ENCODE peak calls at places on chromosomes 2 and 18, in five cellular contexts. E is CD4-positive, CD25-positive, alpha-beta regulatory T cell; D is spleen; F is small intestine; S is IMR-90. V is an unnamed sample. For H3K9me3, the result is how much of the 10 kb centered on the place peaks cover.

GRCh38 chr2:15939556-15939853 is 845 bp upstream of the MYCN start:
- DNase-seq in F (no peak), E (peak), S (no peak), D (peak), V (no peak)

GRCh38 chr18:49754866-49755265 is 58.5 kb downstream of the ACAA2 start:
- DNase-seq in S (peak), E (no peak), D (no peak), F (no peak), V (no peak)

GRCh38 chr18:24443870-24444269 is 16.6 kb upstream of the HRH4 start:
- DNase-seq in S (no peak), F (no peak), E (no peak), D (no peak), V (no peak)

GRCh38 chr2:191155608-191156071 is 4.8 kb upstream of the STAT4 start:
- DNase-seq in E (no peak), S (peak), D (no peak), F (peak), V (no peak)

GRCh38 chr2:34031097-34031496 is 432.0 kb upstream of the FAM98A start:
- DNase-seq in F (no peak), D (no peak), E (no peak), S (no peak), V (no peak)

GRCh38 chr18:22183647-22184161 is 14.3 kb downstream of the GATA6 start:
- DNase-seq in E (no peak), D (no peak), S (no peak), F (no peak), V (no peak)

GRCh38 chr18:47689386-47689785 is 241.1 kb downstream of the SMAD2 start:
- DNase-seq in F (no peak), S (no peak), E (no peak), D (no peak), V (no peak)

GRCh38 chr2:31980674-31981356 is 30.0 kb downstream of the MEMO1 start:
- DNase-seq in D (no peak), E (no peak), S (peak), F (no peak), V (no peak)

GRCh38 chr2:112163541-112163981 is 25.4 kb downstream of the FBLN7 start:
- DNase-seq in D (no peak), E (no peak), S (no peak), F (no peak), V (no peak)

GRCh38 chr2:109558076-109558882 is 55.5 kb downstream of the SEPTIN10 start:
- DNase-seq in D (no peak), F (peak), E (no peak), S (peak), V (no peak)

GRCh38 chr2:201126308-201127127 is 10.6 kb downstream of the CFLAR start:
- DNase-seq in F (peak), D (no peak), S (peak), E (no peak), V (no peak)

GRCh38 chr18:40939636-40940035 is 1015.4 kb upstream of the PIK3C3 start:
- DNase-seq in E (no peak), D (peak), F (no peak), S (no peak), V (no peak)

GRCh38 chr2:239666855-239667376 is 266.1 kb upstream of the HDAC4 start:
- DNase-seq in E (no peak), F (no peak), D (no peak), S (no peak), V (no peak)

GRCh38 chr2:209002054-209002453 is 421.8 kb upstream of the MAP2 start:
- DNase-seq in S (no peak), E (no peak), F (no peak), D (no peak), V (no peak)
- H3K9me3 ChIP-seq in S (under half), E (under half), F (under half), D (under half), V (under half)

DNA sequence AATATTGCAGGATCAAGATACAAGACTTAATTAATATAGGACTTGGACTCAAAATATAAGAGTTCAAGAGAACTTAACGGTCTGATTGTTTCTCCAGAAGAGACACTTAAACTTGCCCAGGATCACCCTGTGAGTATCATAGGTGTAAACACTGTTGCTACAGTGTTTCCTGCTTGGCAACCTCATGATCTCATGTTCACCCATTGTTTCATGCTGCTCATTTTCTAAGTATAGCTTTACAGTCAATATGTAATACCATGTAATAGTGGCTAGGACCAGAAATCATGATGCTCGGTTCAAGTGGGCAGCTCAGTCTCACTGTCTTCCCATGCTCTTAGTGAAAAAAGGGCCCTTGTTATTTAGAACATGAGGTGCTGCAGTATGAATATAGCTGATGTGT is 157.4 kb downstream of the CERS6 start:
- DNase-seq in S (no peak), D (no peak), E (no peak), F (no peak), V (no peak)
- H3K9me3 ChIP-seq in S (under half), D (under half), E (under half), F (under half), V (under half)

DNA sequence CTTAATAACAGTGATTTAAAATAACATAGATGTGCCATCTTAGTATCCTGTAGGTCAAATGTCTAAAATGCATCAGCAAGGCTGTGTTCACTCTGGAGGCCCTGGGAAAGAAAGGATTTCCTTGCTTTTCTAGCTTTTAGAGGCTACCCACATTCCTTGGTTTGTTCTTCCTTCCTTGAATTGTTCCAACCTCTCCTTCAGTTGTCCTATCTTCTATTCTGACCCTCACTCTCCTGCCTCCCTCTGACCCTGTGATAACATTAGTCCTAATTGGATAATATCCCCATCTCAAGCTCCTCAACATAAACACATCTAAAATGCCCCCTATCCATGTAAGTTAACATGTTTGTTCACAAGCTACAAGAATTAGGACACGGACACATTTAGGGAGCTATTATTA is 733.5 kb downstream of the SOCS6 start:
- DNase-seq in E (no peak), F (no peak), S (no peak), D (no peak), V (no peak)
- H3K9me3 ChIP-seq in E (under half), F (under half), S (under half), D (under half), V (under half)

DNA sequence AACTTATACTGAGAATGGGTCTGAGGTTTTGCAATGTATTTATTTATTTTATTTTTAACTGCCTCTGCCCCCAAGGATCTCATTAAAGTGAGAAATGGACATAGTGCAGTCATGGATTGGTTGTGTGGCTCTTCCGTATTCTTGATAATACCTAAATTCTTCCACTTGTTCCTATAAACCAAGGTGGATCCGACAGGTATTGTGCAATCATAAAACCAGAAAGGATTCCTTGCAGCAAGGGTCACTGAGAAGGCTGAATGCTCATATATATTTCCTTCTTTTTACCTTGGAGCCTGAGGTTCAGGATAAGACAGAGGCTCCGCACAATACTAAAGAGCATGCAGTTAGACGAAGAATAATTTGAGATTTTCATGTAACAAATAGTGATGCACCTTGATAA is 826.0 kb upstream of the SOX11 start:
- DNase-seq in F (no peak), E (no peak), D (no peak), S (no peak), V (no peak)
- H3K9me3 ChIP-seq in F (under half), E (under half), D (under half), S (under half), V (under half)

GRCh38 chr2:231010201-231010730 is 14.3 kb downstream of the SPATA3 start:
- DNase-seq in S (no peak), E (no peak), F (no peak), D (no peak), V (no peak)

GRCh38 chr2:231008131-231008530 is 12.2 kb downstream of the SPATA3 start:
- DNase-seq in F (no peak), D (no peak), S (no peak), E (no peak), V (no peak)

GRCh38 chr2:231003186-231003585 is 7.3 kb downstream of the SPATA3 start:
- DNase-seq in D (no peak), F (no peak), S (no peak), E (no peak), V (no peak)

GRCh38 chr2:231011526-231011925 is 15.6 kb downstream of the SPATA3 start:
- DNase-seq in D (no peak), E (no peak), S (no peak), F (no peak), V (no peak)

DNA sequence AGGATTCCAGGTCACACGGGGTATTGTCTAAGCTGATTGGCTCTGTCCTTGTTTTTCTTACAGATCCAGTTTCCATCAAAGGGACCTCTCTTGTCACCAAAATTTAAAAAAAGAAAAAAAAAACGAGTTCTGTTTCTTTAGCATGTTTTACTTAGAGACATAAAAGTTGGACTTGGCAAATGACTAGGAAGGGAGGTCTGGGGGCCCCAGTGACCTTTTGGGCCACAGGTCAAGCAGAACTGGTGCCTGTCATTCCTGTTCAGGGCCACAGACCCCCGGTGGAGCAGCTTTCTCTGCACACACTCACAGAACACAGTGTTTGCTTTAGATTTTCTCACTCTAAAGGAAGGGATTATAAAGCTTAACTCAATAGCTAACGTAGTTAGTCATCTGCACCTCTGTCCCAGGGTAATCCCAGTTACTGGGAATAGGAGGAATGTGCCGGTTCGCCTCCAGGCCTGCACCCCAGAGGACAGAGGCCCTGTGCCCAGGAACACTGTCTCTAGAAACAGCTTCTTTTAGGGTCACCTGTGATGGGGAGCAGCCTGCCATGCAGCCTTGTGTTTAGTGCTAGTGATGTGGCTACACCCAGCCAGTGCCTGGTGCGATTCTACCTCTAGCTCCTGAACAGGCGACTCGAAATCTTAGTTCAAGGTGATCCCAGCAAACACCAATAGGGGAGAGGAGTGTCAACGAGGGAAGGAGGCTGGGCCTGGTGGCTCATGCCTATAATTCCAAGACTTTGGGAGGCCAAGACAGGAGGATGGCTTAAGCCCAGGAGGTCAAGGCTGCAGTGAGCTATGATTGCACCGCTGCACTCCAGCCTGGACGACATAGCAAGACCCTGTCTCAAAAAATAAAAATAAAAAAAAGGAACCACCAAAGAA is 11.5 kb downstream of the SPATA3 start:
- DNase-seq in D (no peak), F (no peak), S (no peak), E (no peak), V (no peak)
- H3K9me3 ChIP-seq in D (under half), F (under half), S (under half), E (under half), V (under half)

DNA sequence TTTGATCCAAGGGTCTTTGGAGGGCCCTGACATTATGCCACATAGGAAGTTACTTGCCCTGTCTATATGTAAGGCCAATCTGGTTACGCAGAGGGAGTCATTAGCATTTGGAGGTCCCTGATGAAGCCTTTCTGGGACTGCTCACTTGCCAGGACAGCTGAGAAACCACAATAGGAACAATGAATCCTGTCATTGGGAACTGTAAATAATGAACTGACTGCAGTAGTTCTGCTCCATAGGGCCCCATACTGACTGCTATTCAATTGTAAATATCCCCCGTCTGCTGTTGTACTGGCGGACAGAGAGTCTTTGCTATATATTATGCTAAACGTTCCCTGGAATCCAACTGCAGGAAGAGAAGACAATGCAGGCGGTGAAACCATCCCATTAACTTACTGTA is 149.4 kb upstream of the DCC start:
- DNase-seq in E (no peak), F (no peak), D (no peak), S (no peak), V (no peak)
- H3K9me3 ChIP-seq in E (under half), F (under half), D (under half), S (under half), V (under half)

GRCh38 chr2:116582850-116583249 is 1231.6 kb upstream of the DDX18 start:
- DNase-seq in E (no peak), F (no peak), S (no peak), D (no peak), V (no peak)

GRCh38 chr2:116585654-116586053 is 1228.8 kb upstream of the DDX18 start:
- DNase-seq in S (no peak), E (no peak), F (no peak), D (no peak), V (no peak)

DNA sequence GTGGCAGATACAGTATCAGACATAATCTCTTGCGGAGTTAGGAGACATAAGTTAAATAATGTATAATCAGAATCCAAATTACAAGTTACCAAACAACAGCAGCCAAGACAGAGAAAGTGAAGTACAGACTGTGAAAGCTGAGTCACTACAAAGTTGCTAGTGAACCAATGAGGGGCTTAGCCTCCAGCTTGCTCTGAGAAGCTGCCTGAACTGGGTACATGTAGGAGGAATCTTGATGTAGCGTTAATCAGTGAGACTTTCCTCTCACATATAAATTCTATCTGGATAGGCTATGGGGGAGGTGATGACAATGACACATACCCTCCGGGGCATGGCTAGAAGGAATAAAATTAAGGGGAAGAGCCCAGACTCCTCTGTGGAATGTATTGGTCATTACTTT is 1234.3 kb upstream of the DDX18 start:
- DNase-seq in D (no peak), F (no peak), S (no peak), E (no peak), V (no peak)
- H3K9me3 ChIP-seq in D (under half), F (under half), S (under half), E (under half), V (under half)